ENCODE peak calls at places on chromosomes 1 and 21, in eight cellular contexts. One of them, this sample, is unnamed.

GRCh38 chr1:93937997-93938396 is 28.8 kb upstream of the GCLM start:
- DNase-seq in nephron progenitor cell: no peak
- DNase-seq in non-pigmented ciliary epithelial cell: no peak
- DNase-seq in stimulated activated CD4-positive, alpha-beta T cell treated with anti-CD3 and anti-CD28 coated beads, TNF-alpha, amount 100 ng/mL, for 1 hour: no peak
- DNase-seq in lower leg skin: no peak
- DNase-seq in left cardiac atrium: no peak
- DNase-seq in SJSA1: no peak
- DNase-seq in H9: no peak
- DNase-seq in this sample: no peak

GRCh38 chr1:45205000-45205909 is 1.1 kb downstream of the ZSWIM5 start:
- DNase-seq in nephron progenitor cell: peak; percentile 75
- DNase-seq in non-pigmented ciliary epithelial cell: no peak
- DNase-seq in stimulated activated CD4-positive, alpha-beta T cell treated with anti-CD3 and anti-CD28 coated beads, TNF-alpha, amount 100 ng/mL, for 1 hour: no peak
- DNase-seq in lower leg skin: no peak
- DNase-seq in left cardiac atrium: peak; percentile 63
- DNase-seq in SJSA1: no peak
- DNase-seq in H9: peak; percentile 61
- DNase-seq in this sample: no peak

GRCh38 chr1:219188331-219188803 is 14.7 kb downstream of the LYPLAL1 start:
- DNase-seq in nephron progenitor cell: no peak
- DNase-seq in non-pigmented ciliary epithelial cell: no peak
- DNase-seq in stimulated activated CD4-positive, alpha-beta T cell treated with anti-CD3 and anti-CD28 coated beads, TNF-alpha, amount 100 ng/mL, for 1 hour: no peak
- DNase-seq in lower leg skin: no peak
- DNase-seq in left cardiac atrium: no peak
- DNase-seq in SJSA1: no peak
- DNase-seq in H9: no peak
- DNase-seq in this sample: no peak

GRCh38 chr1:110207831-110208230 is 2.3 kb upstream of the KCNC4 start:
- DNase-seq in nephron progenitor cell: peak; percentile 87
- DNase-seq in non-pigmented ciliary epithelial cell: no peak
- DNase-seq in stimulated activated CD4-positive, alpha-beta T cell treated with anti-CD3 and anti-CD28 coated beads, TNF-alpha, amount 100 ng/mL, for 1 hour: peak; percentile 68
- DNase-seq in lower leg skin: peak; percentile 49
- DNase-seq in left cardiac atrium: peak; percentile 81
- DNase-seq in SJSA1: peak; percentile 63
- DNase-seq in H9: peak; percentile 86
- DNase-seq in this sample: no peak

GRCh38 chr1:234961468-234962339 is 166.9 kb downstream of the TOMM20 start:
- DNase-seq in nephron progenitor cell: no peak
- DNase-seq in non-pigmented ciliary epithelial cell: peak; percentile 74
- DNase-seq in stimulated activated CD4-positive, alpha-beta T cell treated with anti-CD3 and anti-CD28 coated beads, TNF-alpha, amount 100 ng/mL, for 1 hour: no peak
- DNase-seq in lower leg skin: no peak
- DNase-seq in left cardiac atrium: no peak
- DNase-seq in SJSA1: no peak
- DNase-seq in H9: no peak
- DNase-seq in this sample: no peak

GRCh38 chr21:43956667-43957030 is 55.5 kb upstream of the TRAPPC10 start:
- DNase-seq in nephron progenitor cell: no peak
- DNase-seq in non-pigmented ciliary epithelial cell: peak; percentile 34
- DNase-seq in stimulated activated CD4-positive, alpha-beta T cell treated with anti-CD3 and anti-CD28 coated beads, TNF-alpha, amount 100 ng/mL, for 1 hour: no peak
- DNase-seq in lower leg skin: no peak
- DNase-seq in left cardiac atrium: no peak
- DNase-seq in SJSA1: no peak
- DNase-seq in H9: no peak
- DNase-seq in this sample: no peak

GRCh38 chr1:27144920-27145661 is 9.8 kb downstream of the SLC9A1 start:
- DNase-seq in nephron progenitor cell: no peak
- DNase-seq in non-pigmented ciliary epithelial cell: peak; percentile 28
- DNase-seq in stimulated activated CD4-positive, alpha-beta T cell treated with anti-CD3 and anti-CD28 coated beads, TNF-alpha, amount 100 ng/mL, for 1 hour: no peak
- DNase-seq in lower leg skin: no peak
- DNase-seq in left cardiac atrium: no peak
- DNase-seq in SJSA1: no peak
- DNase-seq in H9: no peak
- DNase-seq in this sample: no peak

GRCh38 chr1:242523968-242524570 is 428 bp downstream of the PLD5 start:
- DNase-seq in nephron progenitor cell: peak; percentile 84
- DNase-seq in non-pigmented ciliary epithelial cell: no peak
- DNase-seq in stimulated activated CD4-positive, alpha-beta T cell treated with anti-CD3 and anti-CD28 coated beads, TNF-alpha, amount 100 ng/mL, for 1 hour: no peak
- DNase-seq in lower leg skin: no peak
- DNase-seq in left cardiac atrium: no peak
- DNase-seq in SJSA1: peak; percentile 47
- DNase-seq in H9: peak; percentile 82
- DNase-seq in this sample: no peak

GRCh38 chr1:168903237-168903830 is 174.3 kb upstream of the DPT start:
- DNase-seq in nephron progenitor cell: no peak
- DNase-seq in non-pigmented ciliary epithelial cell: no peak
- DNase-seq in stimulated activated CD4-positive, alpha-beta T cell treated with anti-CD3 and anti-CD28 coated beads, TNF-alpha, amount 100 ng/mL, for 1 hour: no peak
- DNase-seq in lower leg skin: no peak
- DNase-seq in left cardiac atrium: no peak
- DNase-seq in SJSA1: no peak
- DNase-seq in H9: no peak
- DNase-seq in this sample: no peak

GRCh38 chr1:212311836-212312497 is 26.8 kb downstream of the PPP2R5A start:
- DNase-seq in nephron progenitor cell: no peak
- DNase-seq in non-pigmented ciliary epithelial cell: no peak
- DNase-seq in stimulated activated CD4-positive, alpha-beta T cell treated with anti-CD3 and anti-CD28 coated beads, TNF-alpha, amount 100 ng/mL, for 1 hour: no peak
- DNase-seq in lower leg skin: no peak
- DNase-seq in left cardiac atrium: no peak
- DNase-seq in SJSA1: no peak
- DNase-seq in H9: no peak
- DNase-seq in this sample: no peak

GRCh38 chr1:15454256-15454655 is 2.3 kb upstream of the CELA2A start:
- DNase-seq in nephron progenitor cell: no peak
- DNase-seq in non-pigmented ciliary epithelial cell: peak; percentile 40
- DNase-seq in stimulated activated CD4-positive, alpha-beta T cell treated with anti-CD3 and anti-CD28 coated beads, TNF-alpha, amount 100 ng/mL, for 1 hour: no peak
- DNase-seq in lower leg skin: no peak
- DNase-seq in left cardiac atrium: no peak
- DNase-seq in SJSA1: peak; percentile 48
- DNase-seq in H9: no peak
- DNase-seq in this sample: peak; percentile 18

GRCh38 chr1:93680121-93681094 is 1.2 kb downstream of the BCAR3 start:
- DNase-seq in nephron progenitor cell: peak; percentile 74
- DNase-seq in non-pigmented ciliary epithelial cell: peak; percentile 72
- DNase-seq in stimulated activated CD4-positive, alpha-beta T cell treated with anti-CD3 and anti-CD28 coated beads, TNF-alpha, amount 100 ng/mL, for 1 hour: no peak
- DNase-seq in lower leg skin: peak; percentile 87
- DNase-seq in left cardiac atrium: peak; percentile 88
- DNase-seq in SJSA1: peak; percentile 88
- DNase-seq in H9: peak; percentile 89
- DNase-seq in this sample: no peak

GRCh38 chr1:156114919-156115513 is 505 bp downstream of the LMNA start:
- DNase-seq in nephron progenitor cell: no peak
- DNase-seq in non-pigmented ciliary epithelial cell: no peak
- DNase-seq in stimulated activated CD4-positive, alpha-beta T cell treated with anti-CD3 and anti-CD28 coated beads, TNF-alpha, amount 100 ng/mL, for 1 hour: no peak
- DNase-seq in lower leg skin: no peak
- DNase-seq in left cardiac atrium: no peak
- DNase-seq in SJSA1: no peak
- DNase-seq in H9: peak; percentile 52
- DNase-seq in this sample: no peak

GRCh38 chr1:214513394-214513793 is 38.0 kb downstream of the PTPN14 start:
- DNase-seq in nephron progenitor cell: no peak
- DNase-seq in non-pigmented ciliary epithelial cell: no peak
- DNase-seq in stimulated activated CD4-positive, alpha-beta T cell treated with anti-CD3 and anti-CD28 coated beads, TNF-alpha, amount 100 ng/mL, for 1 hour: no peak
- DNase-seq in lower leg skin: no peak
- DNase-seq in left cardiac atrium: no peak
- DNase-seq in SJSA1: no peak
- DNase-seq in H9: no peak
- DNase-seq in this sample: no peak

GRCh38 chr1:244100691-244101453 is 49.8 kb downstream of the ZBTB18 start:
- DNase-seq in nephron progenitor cell: peak; percentile 46
- DNase-seq in non-pigmented ciliary epithelial cell: no peak
- DNase-seq in stimulated activated CD4-positive, alpha-beta T cell treated with anti-CD3 and anti-CD28 coated beads, TNF-alpha, amount 100 ng/mL, for 1 hour: no peak
- DNase-seq in lower leg skin: no peak
- DNase-seq in left cardiac atrium: no peak
- DNase-seq in SJSA1: no peak
- DNase-seq in H9: no peak
- DNase-seq in this sample: no peak

GRCh38 chr1:227935826-227936225 is 11.9 kb downstream of the WNT9A start:
- DNase-seq in nephron progenitor cell: no peak
- DNase-seq in non-pigmented ciliary epithelial cell: no peak
- DNase-seq in stimulated activated CD4-positive, alpha-beta T cell treated with anti-CD3 and anti-CD28 coated beads, TNF-alpha, amount 100 ng/mL, for 1 hour: no peak
- DNase-seq in lower leg skin: no peak
- DNase-seq in left cardiac atrium: no peak
- DNase-seq in SJSA1: no peak
- DNase-seq in H9: no peak
- DNase-seq in this sample: no peak

GRCh38 chr1:185474440-185475149 is 157.6 kb upstream of the IVNS1ABP start:
- DNase-seq in nephron progenitor cell: no peak
- DNase-seq in non-pigmented ciliary epithelial cell: no peak
- DNase-seq in stimulated activated CD4-positive, alpha-beta T cell treated with anti-CD3 and anti-CD28 coated beads, TNF-alpha, amount 100 ng/mL, for 1 hour: no peak
- DNase-seq in lower leg skin: no peak
- DNase-seq in left cardiac atrium: no peak
- DNase-seq in SJSA1: no peak
- DNase-seq in H9: no peak
- DNase-seq in this sample: no peak

GRCh38 chr1:78699813-78700212 is 50.2 kb downstream of the IFI44 start:
- DNase-seq in nephron progenitor cell: no peak
- DNase-seq in non-pigmented ciliary epithelial cell: no peak
- DNase-seq in stimulated activated CD4-positive, alpha-beta T cell treated with anti-CD3 and anti-CD28 coated beads, TNF-alpha, amount 100 ng/mL, for 1 hour: no peak
- DNase-seq in lower leg skin: no peak
- DNase-seq in left cardiac atrium: no peak
- DNase-seq in SJSA1: no peak
- DNase-seq in H9: no peak
- DNase-seq in this sample: no peak

GRCh38 chr1:4745560-4745959 is 91.2 kb downstream of the AJAP1 start:
- DNase-seq in nephron progenitor cell: no peak
- DNase-seq in non-pigmented ciliary epithelial cell: no peak
- DNase-seq in stimulated activated CD4-positive, alpha-beta T cell treated with anti-CD3 and anti-CD28 coated beads, TNF-alpha, amount 100 ng/mL, for 1 hour: no peak
- DNase-seq in lower leg skin: no peak
- DNase-seq in left cardiac atrium: no peak
- DNase-seq in SJSA1: no peak
- DNase-seq in H9: peak; percentile 42
- DNase-seq in this sample: no peak

GRCh38 chr21:41651396-41651795 is 115.5 kb downstream of the RIPK4 start:
- DNase-seq in nephron progenitor cell: no peak
- DNase-seq in non-pigmented ciliary epithelial cell: no peak
- DNase-seq in stimulated activated CD4-positive, alpha-beta T cell treated with anti-CD3 and anti-CD28 coated beads, TNF-alpha, amount 100 ng/mL, for 1 hour: no peak
- DNase-seq in lower leg skin: no peak
- DNase-seq in left cardiac atrium: no peak
- DNase-seq in SJSA1: no peak
- DNase-seq in H9: no peak
- DNase-seq in this sample: no peak

GRCh38 chr1:201748331-201748730 is 80.6 kb upstream of the IPO9 start:
- DNase-seq in nephron progenitor cell: no peak
- DNase-seq in non-pigmented ciliary epithelial cell: peak; percentile 88
- DNase-seq in stimulated activated CD4-positive, alpha-beta T cell treated with anti-CD3 and anti-CD28 coated beads, TNF-alpha, amount 100 ng/mL, for 1 hour: no peak
- DNase-seq in lower leg skin: no peak
- DNase-seq in left cardiac atrium: no peak
- DNase-seq in SJSA1: peak; percentile 55
- DNase-seq in H9: no peak
- DNase-seq in this sample: peak; percentile 67

GRCh38 chr1:156860113-156860638 is 489 bp upstream of the NTRK1 start:
- DNase-seq in nephron progenitor cell: peak; percentile 75
- DNase-seq in non-pigmented ciliary epithelial cell: no peak
- DNase-seq in stimulated activated CD4-positive, alpha-beta T cell treated with anti-CD3 and anti-CD28 coated beads, TNF-alpha, amount 100 ng/mL, for 1 hour: peak; percentile 53
- DNase-seq in lower leg skin: no peak
- DNase-seq in left cardiac atrium: no peak
- DNase-seq in SJSA1: no peak
- DNase-seq in H9: peak; percentile 71
- DNase-seq in this sample: no peak

GRCh38 chr1:217029311-217030157 is 306.3 kb upstream of the ESRRG start:
- DNase-seq in nephron progenitor cell: no peak
- DNase-seq in non-pigmented ciliary epithelial cell: peak; percentile 28
- DNase-seq in stimulated activated CD4-positive, alpha-beta T cell treated with anti-CD3 and anti-CD28 coated beads, TNF-alpha, amount 100 ng/mL, for 1 hour: no peak
- DNase-seq in lower leg skin: peak; percentile 20
- DNase-seq in left cardiac atrium: no peak
- DNase-seq in SJSA1: no peak
- DNase-seq in H9: no peak
- DNase-seq in this sample: peak; percentile 65

GRCh38 chr1:180513531-180513930 is 11.2 kb upstream of the ACBD6 start:
- DNase-seq in nephron progenitor cell: no peak
- DNase-seq in non-pigmented ciliary epithelial cell: no peak
- DNase-seq in stimulated activated CD4-positive, alpha-beta T cell treated with anti-CD3 and anti-CD28 coated beads, TNF-alpha, amount 100 ng/mL, for 1 hour: no peak
- DNase-seq in lower leg skin: no peak
- DNase-seq in left cardiac atrium: no peak
- DNase-seq in SJSA1: no peak
- DNase-seq in H9: no peak
- DNase-seq in this sample: no peak

GRCh38 chr1:33111965-33112364 is 31.0 kb downstream of the AZIN2 start:
- DNase-seq in nephron progenitor cell: no peak
- DNase-seq in non-pigmented ciliary epithelial cell: no peak
- DNase-seq in stimulated activated CD4-positive, alpha-beta T cell treated with anti-CD3 and anti-CD28 coated beads, TNF-alpha, amount 100 ng/mL, for 1 hour: no peak
- DNase-seq in lower leg skin: no peak
- DNase-seq in left cardiac atrium: no peak
- DNase-seq in SJSA1: no peak
- DNase-seq in H9: no peak
- DNase-seq in this sample: no peak

GRCh38 chr1:161039154-161039545 is 386 bp upstream of the TSTD1 start:
- DNase-seq in nephron progenitor cell: no peak
- DNase-seq in non-pigmented ciliary epithelial cell: no peak
- DNase-seq in stimulated activated CD4-positive, alpha-beta T cell treated with anti-CD3 and anti-CD28 coated beads, TNF-alpha, amount 100 ng/mL, for 1 hour: no peak
- DNase-seq in lower leg skin: no peak
- DNase-seq in left cardiac atrium: no peak
- DNase-seq in SJSA1: no peak
- DNase-seq in H9: no peak
- DNase-seq in this sample: no peak